ENCODE peak calls at places on chromosomes 5 and 9, in four cellular contexts. Q, G, M and N are unnamed samples.
A peak's percentile ranks its signal among the peaks of the same experiment; 100 is the strongest.

GRCh38 chr5:153445875-153446567 is 44.4 kb upstream of the GRIA1 start:
- DNase-seq in M (no peak), G (no peak), Q (no peak), N (peak; percentile 52)

GRCh38 chr9:18472915-18473314 is 1.0 kb upstream of the ADAMTSL1 start:
- DNase-seq in M (no peak), G (no peak), Q (no peak), N (no peak)

GRCh38 chr9:32703635-32704034 is 68.2 kb upstream of the TAF1L start:
- DNase-seq in M (peak; percentile 29), G (peak; percentile 9), Q (no peak), N (peak; percentile 3)

GRCh38 chr9:133991964-133992779 is at the start of gene VAV2:
- DNase-seq in M (peak; percentile 66), G (no peak), Q (peak; percentile 45), N (peak; percentile 79)

GRCh38 chr9:85522459-85523092 is 219.2 kb downstream of the AGTPBP1 start:
- DNase-seq in M (no peak), Q (peak; percentile 25), G (peak; percentile 49), N (peak; percentile 54)

GRCh38 chr9:105678163-105678562 is 15.9 kb downstream of the TAL2 start:
- DNase-seq in Q (no peak), M (no peak), G (no peak), N (no peak)

GRCh38 chr9:96478829-96479371 is 28.9 kb downstream of the HABP4 start:
- DNase-seq in M (no peak), Q (peak; percentile 49), G (no peak), N (peak; percentile 64)

GRCh38 chr5:38853753-38854470 is 8.1 kb downstream of the OSMR start:
- DNase-seq in G (no peak), M (no peak), Q (peak; percentile 94), N (peak; percentile 97)

GRCh38 chr9:38720083-38720755 is at the start of gene FAM240B:
- DNase-seq in M (no peak), Q (no peak), G (no peak), N (no peak)

GRCh38 chr9:29806941-29807625 is 2233.8 kb upstream of the C9orf72 start:
- DNase-seq in Q (no peak), M (no peak), G (no peak), N (no peak)

GRCh38 chr5:172443441-172444109 is 10.8 kb downstream of the SH3PXD2B start:
- DNase-seq in M (no peak), Q (peak; percentile 98), G (no peak), N (peak; percentile 95)

GRCh38 chr5:121350493-121350892 is 501.2 kb upstream of the FTMT start:
- DNase-seq in G (no peak), M (no peak), Q (no peak), N (no peak)

GRCh38 chr5:172564883-172565282 is 76.2 kb upstream of the NEURL1B start:
- DNase-seq in M (no peak), Q (no peak), G (no peak), N (no peak)

GRCh38 chr9:36337865-36338264 is 62.2 kb downstream of the RNF38 start:
- DNase-seq in M (no peak), Q (no peak), G (no peak), N (no peak)

GRCh38 chr9:99299214-99300102 is 77.4 kb downstream of the SEC61B start:
- DNase-seq in G (peak; percentile 9), Q (peak; percentile 83), M (no peak), N (peak; percentile 85)

GRCh38 chr9:136133191-136133958 is 14.7 kb upstream of the TMEM250 start:
- DNase-seq in Q (no peak), M (peak; percentile 93), G (no peak), N (peak; percentile 18)

GRCh38 chr9:36091028-36091953 is 45.2 kb upstream of the GLIPR2 start:
- DNase-seq in Q (peak; percentile 96), M (no peak), G (no peak), N (peak; percentile 88)

GRCh38 chr9:75962186-75963036 is 71.9 kb downstream of the PCSK5 start:
- DNase-seq in Q (no peak), M (no peak), G (peak; percentile 79), N (no peak)

GRCh38 chr5:145294321-145294720 is 540.8 kb downstream of the PRELID2 start:
- DNase-seq in M (no peak), Q (peak; percentile 20), G (no peak), N (no peak)

GRCh38 chr5:132678735-132679134 is 4.9 kb downstream of the IL4 start:
- DNase-seq in G (no peak), Q (no peak), M (no peak), N (no peak)

GRCh38 chr5:95670568-95670967 is 12.2 kb downstream of the SPATA9 start:
- DNase-seq in G (no peak), Q (peak; percentile 26), M (no peak), N (peak; percentile 46)

GRCh38 chr5:116359575-116359974 is 215.0 kb downstream of the SEMA6A start:
- DNase-seq in G (no peak), M (no peak), Q (no peak), N (no peak)

GRCh38 chr5:132822650-132823480 is 7.6 kb downstream of the SHROOM1 start:
- DNase-seq in M (no peak), Q (no peak), G (no peak), N (no peak)

GRCh38 chr5:100901851-100902341 is 1.2 kb downstream of the ST8SIA4 start:
- DNase-seq in G (peak; percentile 93), M (no peak), Q (no peak), N (no peak)

GRCh38 chr5:107455111-107455544 is 215.6 kb downstream of the EFNA5 start:
- DNase-seq in Q (peak; percentile 39), M (no peak), G (no peak), N (peak; percentile 35)

GRCh38 chr5:143562935-143563334 is 159.4 kb upstream of the NR3C1 start:
- DNase-seq in M (peak; percentile 26), G (no peak), Q (peak; percentile 86), N (peak; percentile 59)

GRCh38 chr9:135038826-135039225 is 48.6 kb upstream of the OLFM1 start:
- DNase-seq in G (no peak), M (no peak), Q (no peak), N (no peak)

GRCh38 chr9:118331622-118332045 is 627.4 kb downstream of the TLR4 start:
- DNase-seq in Q (no peak), G (no peak), M (no peak), N (peak; percentile 11)

GRCh38 chr9:133514475-133515239 is 10.1 kb downstream of the MYMK start:
- DNase-seq in Q (no peak), G (no peak), M (no peak), N (no peak)

GRCh38 chr9:36961051-36961450 is 73.0 kb downstream of the PAX5 start:
- DNase-seq in M (no peak), Q (no peak), G (no peak), N (no peak)

GRCh38 chr9:134304306-134304705 is 21.9 kb upstream of the RXRA start:
- DNase-seq in Q (no peak), G (no peak), M (no peak), N (no peak)

GRCh38 chr9:27340876-27341540 is 44.1 kb upstream of the EQTN start:
- DNase-seq in Q (no peak), G (no peak), M (no peak), N (no peak)

GRCh38 chr5:133848306-133848924 is 120.0 kb downstream of the C5orf15 start:
- DNase-seq in Q (no peak), M (no peak), G (no peak), N (no peak)